ENCODE peak calls at places on chromosomes 16 and 17, in four cellular contexts. N is CD8-positive, alpha-beta T cell; H is HCT116; Z is heart right ventricle. U is an unnamed sample.

GRCh38 chr16:86494039-86494564 is 16.2 kb upstream of the FOXF1 start:
- DNase-seq in N (no peak), H (no peak), Z (no peak), U (no peak)

GRCh38 chr17:57604771-57605733 is 140.0 kb downstream of the CCDC182 start:
- DNase-seq in N (peak; percentile 66), H (no peak), Z (peak; percentile 50), U (no peak)

GRCh38 chr17:15092762-15093161 is 172.4 kb downstream of the PMP22 start:
- DNase-seq in N (no peak), H (no peak), Z (no peak), U (no peak)

GRCh38 chr17:62724398-62725146 is 83.5 kb downstream of the MARCHF10 start:
- DNase-seq in N (peak; percentile 76), H (no peak), Z (no peak), U (no peak)

GRCh38 chr16:3787924-3788661 is 70.8 kb upstream of the TRAP1 start:
- DNase-seq in N (no peak), H (no peak), Z (no peak), U (no peak)

GRCh38 chr17:57086069-57086930 is 1.3 kb downstream of the AKAP1 start:
- DNase-seq in N (no peak), H (no peak), Z (peak; percentile 43), U (peak; percentile 33)

GRCh38 chr16:10988164-10988803 is 43.9 kb downstream of the CLEC16A start:
- DNase-seq in N (no peak), H (no peak), Z (no peak), U (no peak)

GRCh38 chr17:37605813-37606505 is 3.3 kb downstream of the SYNRG start:
- DNase-seq in N (peak; percentile 58), H (no peak), Z (no peak), U (peak; percentile 9)

GRCh38 chr16:1863681-1864460 is 8.1 kb downstream of the MEIOB start:
- DNase-seq in N (no peak), H (peak; percentile 40), Z (no peak), U (peak; percentile 51)

GRCh38 chr16:58243528-58244004 is 45.7 kb upstream of the CSNK2A2 start:
- DNase-seq in N (no peak), H (no peak), Z (no peak), U (no peak)

GRCh38 chr17:77606146-77606864 is 352.2 kb upstream of the TNRC6C start:
- DNase-seq in N (no peak), H (no peak), Z (no peak), U (no peak)

GRCh38 chr16:82135844-82136243 is 34.2 kb downstream of the MPHOSPH6 start:
- DNase-seq in N (no peak), H (no peak), Z (no peak), U (no peak)

GRCh38 chr17:2025220-2025621 is at the start of gene RTN4RL1:
- DNase-seq in N (peak; percentile 77), H (peak; percentile 74), Z (peak; percentile 76), U (no peak)

GRCh38 chr16:31145398-31145990 is 4.4 kb downstream of the PRSS36 start:
- DNase-seq in N (no peak), H (no peak), Z (no peak), U (no peak)

GRCh38 chr17:13027246-13027645 is 9.4 kb upstream of the ELAC2 start:
- DNase-seq in N (no peak), H (no peak), Z (no peak), U (no peak)

GRCh38 chr16:14485131-14485551 is 144.9 kb downstream of the PARN start:
- DNase-seq in N (no peak), H (no peak), Z (no peak), U (no peak)

GRCh38 chr16:9630119-9630518 is 538.7 kb downstream of the HAPSTR1 start:
- DNase-seq in N (no peak), H (no peak), Z (no peak), U (no peak)

GRCh38 chr17:77034677-77035424 is 105.9 kb upstream of the SEC14L1 start:
- DNase-seq in N (no peak), H (no peak), Z (no peak), U (no peak)

GRCh38 chr17:49687878-49688491 is 10.1 kb upstream of the SPOP start:
- DNase-seq in N (no peak), H (no peak), Z (no peak), U (peak; percentile 96)

DNA sequence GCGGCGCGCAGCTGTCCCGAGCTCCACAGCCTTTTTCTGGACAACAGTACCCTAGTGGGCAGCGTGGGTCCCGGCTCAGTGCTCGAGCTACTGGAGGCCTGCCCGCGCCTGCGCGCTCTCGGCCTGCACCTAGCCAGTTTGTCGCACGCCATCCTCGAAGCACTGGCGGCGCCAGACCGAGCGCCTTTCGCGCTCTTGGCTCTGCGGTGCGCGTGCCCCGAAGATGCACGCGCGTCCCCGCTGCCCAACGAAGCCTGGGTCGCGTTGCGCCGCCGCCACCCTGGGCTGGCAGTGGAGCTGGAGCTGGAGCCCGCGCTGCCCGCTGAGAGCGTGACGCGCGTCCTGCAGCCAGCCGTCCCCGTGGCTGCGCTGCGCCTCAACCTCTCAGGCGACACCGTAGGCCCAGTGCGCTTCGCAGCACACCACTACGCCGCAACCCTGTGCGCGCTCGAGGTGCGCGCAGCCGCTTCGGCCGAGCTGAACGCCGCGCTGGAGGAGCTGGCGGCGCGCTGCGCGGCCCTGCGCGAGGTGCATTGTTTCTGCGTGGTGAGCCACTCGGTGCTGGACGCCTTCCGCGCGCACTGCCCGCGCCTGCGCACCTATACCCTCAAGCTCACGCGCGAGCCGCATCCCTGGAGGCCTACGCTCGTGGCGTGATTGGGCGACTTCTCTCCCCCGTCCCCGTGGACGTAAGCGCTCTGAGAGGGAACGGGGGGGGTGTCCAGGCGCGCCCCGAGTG is 1.2 kb upstream of the HSF4 start:
- DNase-seq in N (peak; percentile 46), H (no peak), Z (peak; percentile 72), U (peak; percentile 55)
- H3K4me3 ChIP-seq in N (peak overlapping the region; percentile 19), H (no peak overlapping the region), Z (peak overlapping the region; percentile 51), U (no peak overlapping the region)

GRCh38 chr17:42363767-42364585 is 24.3 kb downstream of the STAT3 start:
- DNase-seq in N (no peak), H (no peak), Z (no peak), U (peak; percentile 90)

GRCh38 chr17:42362245-42362961 is 25.8 kb downstream of the STAT3 start:
- DNase-seq in N (no peak), H (no peak), Z (peak; percentile 21), U (no peak)

GRCh38 chr17:42363231-42363630 is 25.0 kb downstream of the STAT3 start:
- DNase-seq in N (no peak), H (no peak), Z (no peak), U (no peak)

GRCh38 chr17:42359133-42359532 is 29.1 kb downstream of the STAT3 start:
- DNase-seq in N (no peak), H (no peak), Z (no peak), U (no peak)

GRCh38 chr17:42361781-42362186 is 26.5 kb downstream of the STAT3 start:
- DNase-seq in N (peak; percentile 47), H (no peak), Z (no peak), U (no peak)
- H3K4me3 ChIP-seq in N (no peak overlapping the region), H (no peak overlapping the region), Z (no peak overlapping the region), U (no peak overlapping the region)

GRCh38 chr17:6491071-6491700 is 46.9 kb downstream of the PIMREG start:
- DNase-seq in N (no peak), H (no peak), Z (no peak), U (no peak)
- H3K4me3 ChIP-seq in N (no peak overlapping the region), H (no peak overlapping the region), Z (no peak overlapping the region), U (no peak overlapping the region)

DNA sequence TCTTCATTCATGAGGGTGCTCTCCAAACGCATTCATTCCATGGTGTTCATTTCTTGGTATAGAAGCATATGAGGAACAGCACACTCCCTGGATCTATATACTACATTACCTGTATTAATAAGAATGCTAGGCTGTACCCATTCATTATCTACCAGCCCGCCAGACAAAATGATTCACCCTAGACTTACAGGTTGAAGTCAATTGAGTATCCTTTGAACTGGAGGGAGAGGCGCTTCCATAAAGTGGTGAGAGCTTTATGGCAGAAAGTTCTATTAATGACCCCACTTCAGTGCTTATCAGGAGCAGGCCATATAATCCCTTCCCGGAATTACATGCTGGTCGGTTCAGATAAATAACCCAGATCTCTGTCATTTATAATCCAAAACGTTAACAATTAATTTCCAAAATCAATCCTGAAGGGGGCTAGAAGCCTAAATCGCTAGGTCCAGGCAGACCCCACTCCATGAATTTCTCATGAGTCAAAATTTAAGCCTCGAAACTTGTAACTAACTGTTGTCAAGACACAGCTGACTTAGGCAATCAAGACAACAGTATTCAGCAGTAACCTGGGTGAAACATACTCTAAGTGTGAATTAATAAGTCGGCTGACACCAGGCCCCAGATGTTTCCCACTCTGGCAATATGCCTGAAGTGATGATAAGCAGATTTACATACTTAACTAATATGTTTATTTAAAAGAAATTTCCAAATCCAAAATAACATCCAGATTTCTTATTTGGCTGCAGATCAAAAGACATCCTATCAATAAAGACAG is 44.7 kb upstream of the TOX3 start:
- DNase-seq in N (no peak), H (no peak), Z (no peak), U (no peak)
- H3K4me3 ChIP-seq in N (no peak overlapping the region), H (no peak overlapping the region), Z (no peak overlapping the region), U (no peak overlapping the region)

DNA sequence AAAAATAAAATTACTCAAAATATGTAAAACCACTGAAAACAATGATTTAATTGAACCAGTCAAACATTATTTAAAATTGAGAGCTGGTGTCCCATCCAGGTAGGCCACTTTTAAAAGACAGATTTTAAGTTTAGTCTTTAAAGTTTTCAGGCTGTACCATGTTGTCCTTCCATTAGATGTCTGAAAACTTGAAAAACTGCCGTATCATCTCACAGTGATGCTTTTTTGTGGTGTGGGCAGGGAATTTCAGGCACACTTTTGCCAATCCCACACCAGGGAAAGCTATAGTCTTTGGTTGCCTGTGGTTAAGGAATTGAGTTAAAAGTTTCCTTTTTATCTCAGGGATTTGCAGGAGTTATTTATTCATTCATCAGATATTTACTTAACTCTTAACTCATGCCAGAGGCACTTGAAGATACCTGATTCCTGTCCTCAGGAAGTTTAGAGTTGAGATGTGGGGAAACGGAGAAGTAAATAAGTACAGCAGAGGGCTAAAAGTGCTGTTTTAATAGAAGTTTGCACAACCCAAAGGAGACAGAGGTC is 3.2 kb downstream of the SNTB2 start:
- DNase-seq in N (no peak), H (no peak), Z (no peak), U (no peak)
- H3K4me3 ChIP-seq in N (no peak overlapping the region), H (no peak overlapping the region), Z (no peak overlapping the region), U (peak overlapping the region; percentile 93)